ENCODE peak calls at places on chromosomes 4 and X, in ten cellular contexts. S is aorta; K is hepatocyte; T is mammary epithelial cell; P is naive thymus-derived CD4-positive, alpha-beta T cell; M is CD8-positive, alpha-beta memory T cell; R is HCT116; J is PC-9; O is adrenal gland; Q is brain microvascular endothelial cell. F is an unnamed sample.

GRCh38 chr4:162485486-162485885 is 321.7 kb upstream of the FSTL5 start:
- DNase-seq in S (no peak), K (no peak), T (peak; percentile 41), P (no peak), M (no peak), R (no peak), J (no peak), O (no peak), Q (no peak), F (no peak)

GRCh38 chr4:52107336-52107735 is 56.2 kb downstream of the SPATA18 start:
- DNase-seq in S (no peak), K (no peak), T (no peak), P (no peak), M (no peak), R (no peak), J (no peak), O (no peak), Q (no peak), F (no peak)

GRCh38 chrX:56728752-56729151 is 291 bp upstream of the NBDY start:
- DNase-seq in S (no peak), K (peak; percentile 12), T (peak; percentile 19), P (peak; percentile 24), M (peak; percentile 43), R (no peak), J (peak; percentile 29), O (peak; percentile 57), Q (peak; percentile 8), F (no peak)

GRCh38 chr4:7194251-7195137 is 2.2 kb downstream of the SORCS2 start:
- DNase-seq in S (peak; percentile 79), K (peak; percentile 43), T (no peak), P (no peak), M (no peak), R (no peak), J (peak; percentile 61), O (no peak), Q (no peak), F (peak; percentile 83)

GRCh38 chrX:155259752-155260151 is 4.5 kb downstream of the RAB39B start:
- DNase-seq in S (no peak), K (no peak), T (no peak), P (no peak), M (no peak), R (no peak), J (no peak), O (peak; percentile 51), Q (no peak), F (no peak)

GRCh38 chr4:169621754-169622481 is 1.5 kb downstream of the CLCN3 start:
- DNase-seq in S (no peak), K (peak; percentile 29), T (peak; percentile 58), P (peak; percentile 35), M (peak; percentile 64), R (no peak), J (no peak), O (no peak), Q (peak; percentile 66), F (no peak)

GRCh38 chrX:39242187-39242586 is 440.9 kb downstream of the MID1IP1 start:
- DNase-seq in S (no peak), K (peak; percentile 68), T (peak; percentile 14), P (peak; percentile 7), M (no peak), R (peak; percentile 12), J (no peak), O (no peak), Q (no peak), F (no peak)

GRCh38 chrX:133323450-133323849 is 91.8 kb downstream of the GPC4 start:
- DNase-seq in S (no peak), K (peak; percentile 5), T (no peak), P (no peak), M (no peak), R (no peak), J (no peak), O (no peak), Q (no peak), F (no peak)

GRCh38 chrX:18598413-18598812 is 73.5 kb downstream of the RS1 start:
- DNase-seq in S (no peak), K (no peak), T (no peak), P (no peak), M (no peak), R (no peak), J (no peak), O (no peak), Q (no peak), F (no peak)

GRCh38 chr4:168304744-168305459 is 13.7 kb downstream of the DDX60 start:
- DNase-seq in S (no peak), K (no peak), T (peak; percentile 95), P (no peak), M (no peak), R (no peak), J (no peak), O (no peak), Q (peak; percentile 29), F (no peak)

GRCh38 chr4:8101213-8101781 is 57.3 kb downstream of the ABLIM2 start:
- DNase-seq in S (no peak), K (peak; percentile 65), T (peak; percentile 23), P (no peak), M (no peak), R (no peak), J (no peak), O (peak; percentile 60), Q (no peak), F (peak; percentile 72)

GRCh38 chrX:41514179-41514578 is 67.0 kb downstream of the NYX start:
- DNase-seq in S (no peak), K (no peak), T (no peak), P (no peak), M (no peak), R (no peak), J (no peak), O (no peak), Q (no peak), F (no peak)

GRCh38 chr4:11438647-11439046 is 10.0 kb upstream of the HS3ST1 start:
- DNase-seq in S (no peak), K (no peak), T (peak; percentile 67), P (no peak), M (no peak), R (no peak), J (no peak), O (no peak), Q (no peak), F (no peak)

GRCh38 chrX:63350551-63350950 is 581 bp downstream of the SPIN4 start:
- DNase-seq in S (peak; percentile 75), K (peak; percentile 18), T (peak; percentile 29), P (no peak), M (peak; percentile 45), R (no peak), J (peak; percentile 24), O (peak; percentile 49), Q (no peak), F (peak; percentile 45)

GRCh38 chr4:150960818-150961217 is 54.3 kb downstream of the LRBA start:
- DNase-seq in S (no peak), K (peak; percentile 23), T (peak; percentile 41), P (no peak), M (no peak), R (no peak), J (no peak), O (no peak), Q (peak; percentile 56), F (no peak)

GRCh38 chrX:48703228-48703627 is 6.7 kb downstream of the SUV39H1 start:
- DNase-seq in S (no peak), K (no peak), T (no peak), P (no peak), M (no peak), R (no peak), J (no peak), O (no peak), Q (no peak), F (no peak)

GRCh38 chr4:38119663-38120374 is 159.6 kb downstream of the PTTG2 start:
- DNase-seq in S (no peak), K (peak; percentile 53), T (peak; percentile 83), P (no peak), M (no peak), R (no peak), J (peak; percentile 73), O (no peak), Q (peak; percentile 82), F (no peak)

GRCh38 chr4:75895744-75896314 is 6.4 kb downstream of the PPEF2 start:
- DNase-seq in S (no peak), K (peak; percentile 50), T (peak; percentile 11), P (no peak), M (no peak), R (peak; percentile 23), J (no peak), O (no peak), Q (no peak), F (no peak)

GRCh38 chrX:53320543-53321215 is 39.3 kb upstream of the IQSEC2 start:
- DNase-seq in S (peak; percentile 79), K (peak; percentile 16), T (no peak), P (no peak), M (peak; percentile 48), R (no peak), J (no peak), O (no peak), Q (no peak), F (peak; percentile 48)
- H3K4me3 ChIP-seq in S (peak overlapping the region; percentile 84), K (peak overlapping the region; percentile 52), T (peak overlapping the region; percentile 31), P (peak overlapping the region; percentile 35), M (peak overlapping the region; percentile 39), R (peak overlapping the region; percentile 62), J (no peak overlapping the region), O (no peak overlapping the region), Q (peak overlapping the region; percentile 48), F (peak overlapping the region; percentile 65)

GRCh38 chrX:44232100-44232499 is 111.4 kb downstream of the EFHC2 start:
- DNase-seq in S (no peak), K (no peak), T (no peak), P (no peak), M (no peak), R (no peak), J (no peak), O (no peak), Q (no peak), F (no peak)
- H3K27ac ChIP-seq in S (no peak overlapping the region), K (no peak overlapping the region), T (no peak overlapping the region), P (no peak overlapping the region), M (no peak overlapping the region), R (no peak overlapping the region), J (no peak overlapping the region), O (no peak overlapping the region), Q (no peak overlapping the region), F (no peak overlapping the region)

DNA sequence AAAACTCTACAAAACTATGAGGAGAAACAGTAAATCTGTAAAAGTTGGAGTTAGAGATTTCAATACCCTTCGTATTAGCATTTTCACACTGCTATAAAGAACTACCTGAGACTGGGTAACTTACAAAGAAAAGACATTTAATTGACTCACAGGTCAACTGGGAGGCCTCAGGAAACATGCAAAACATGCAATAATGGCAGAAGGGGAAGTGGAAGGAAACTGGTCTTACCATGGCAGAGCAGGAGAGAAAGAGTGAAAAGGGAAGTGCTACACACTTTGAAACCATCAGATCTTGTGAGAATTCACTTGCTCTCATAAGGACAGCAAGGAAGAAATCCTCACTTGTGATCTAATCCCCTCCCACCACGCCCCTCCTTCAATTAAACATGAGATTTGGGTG is 949.9 kb downstream of the TECRL start:
- DNase-seq in S (no peak), K (no peak), T (no peak), P (no peak), M (no peak), R (no peak), J (no peak), O (no peak), Q (no peak), F (no peak)
- H3K36me3 ChIP-seq in S (no peaks in the 10 kb centered on the region), K (no peaks in the 10 kb centered on the region), T (no peaks in the 10 kb centered on the region), P (no peaks in the 10 kb centered on the region), M (no peaks in the 10 kb centered on the region), R (no peaks in the 10 kb centered on the region), J (no peaks in the 10 kb centered on the region), O (no peaks in the 10 kb centered on the region), Q (no peaks in the 10 kb centered on the region), F (no peaks in the 10 kb centered on the region)

DNA sequence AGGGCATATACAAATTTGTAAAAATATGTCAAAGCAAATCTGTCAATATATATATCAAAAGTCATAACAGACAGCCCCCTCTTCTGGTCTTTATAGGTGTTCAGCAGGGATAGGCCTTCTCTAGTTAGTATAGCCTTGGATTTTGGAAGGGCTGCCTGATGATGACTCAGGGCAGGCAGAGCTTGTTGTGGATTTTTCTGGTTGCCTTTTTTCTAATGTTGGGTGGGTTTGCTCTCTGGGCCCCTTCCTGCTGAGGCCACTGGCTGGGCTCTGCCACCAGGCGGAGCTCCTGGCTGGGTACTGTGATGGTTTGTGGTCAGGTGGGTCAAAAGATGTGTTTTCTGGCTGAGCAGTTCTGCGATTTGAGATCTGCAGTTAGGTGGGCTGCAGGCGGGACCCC is 294.2 kb downstream of the GRIA2 start:
- DNase-seq in S (no peak), K (no peak), T (no peak), P (no peak), M (no peak), R (no peak), J (no peak), O (no peak), Q (no peak), F (no peak)
- H3K4me3 ChIP-seq in S (no peak overlapping the region), K (no peak overlapping the region), T (no peak overlapping the region), P (no peak overlapping the region), M (no peak overlapping the region), R (no peak overlapping the region), J (no peak overlapping the region), O (no peak overlapping the region), Q (no peak overlapping the region), F (no peak overlapping the region)

F was measured in lower lobe of right lung.